ENCODE peak calls at places on chromosomes 16 and 17, in seven cellular contexts. M, D, A, F, P, X and C are unnamed samples.

GRCh38 chr16:1193143-1193824 is 31.8 kb downstream of the TPSG1 start:
- DNase-seq in M (no peak), D (no peak), A (peak), F (no peak), P (no peak), X (no peak), C (peak)

GRCh38 chr17:77999413-78000173 is 41.1 kb downstream of the TNRC6C start:
- DNase-seq in M (no peak), D (no peak), A (no peak), F (no peak), P (no peak), X (no peak), C (no peak)

GRCh38 chr16:80366023-80366422 is 174.8 kb upstream of the DYNLRB2 start:
- DNase-seq in M (no peak), D (no peak), A (no peak), F (no peak), P (no peak), X (no peak), C (no peak)

GRCh38 chr16:49788505-49788904 is 67.4 kb downstream of the ZNF423 start:
- DNase-seq in M (no peak), D (no peak), A (no peak), F (no peak), P (peak), X (no peak), C (no peak)

GRCh38 chr17:78879679-78880186 is 23.3 kb downstream of the CEP295NL start:
- DNase-seq in M (no peak), D (no peak), A (peak), F (no peak), P (peak), X (no peak), C (peak)

GRCh38 chr16:5508371-5508770 is 410.8 kb upstream of the EEF2KMT start:
- DNase-seq in M (no peak), D (no peak), A (no peak), F (no peak), P (no peak), X (no peak), C (no peak)

GRCh38 chr16:16861546-16861945 is 482.6 kb downstream of the NPIPA7 start:
- DNase-seq in M (peak), D (peak), A (peak), F (peak), P (peak), X (peak), C (peak)

GRCh38 chr17:42286411-42287295 is 1.6 kb upstream of the STAT5A start:
- DNase-seq in M (no peak), D (no peak), A (no peak), F (no peak), P (peak), X (peak), C (no peak)

GRCh38 chr16:88638323-88639230 is at the start of gene IL17C:
- DNase-seq in M (peak), D (no peak), A (peak), F (no peak), P (no peak), X (no peak), C (peak)

GRCh38 chr17:19709841-19710240 is 6.5 kb downstream of the SLC47A2 start:
- DNase-seq in M (no peak), D (no peak), A (no peak), F (no peak), P (no peak), X (no peak), C (no peak)

GRCh38 chr17:75485688-75486087 is 29.3 kb downstream of the TMEM94 start:
- DNase-seq in M (no peak), D (no peak), A (no peak), F (no peak), P (peak), X (no peak), C (no peak)

GRCh38 chr16:47949276-47949675 is 206.5 kb downstream of the ABCC12 start:
- DNase-seq in M (no peak), D (no peak), A (no peak), F (no peak), P (no peak), X (no peak), C (no peak)

GRCh38 chr16:48125888-48126287 is 29.9 kb downstream of the ABCC12 start:
- DNase-seq in M (no peak), D (no peak), A (no peak), F (no peak), P (no peak), X (no peak), C (peak)

GRCh38 chr16:20084624-20085226 is 11.0 kb upstream of the GPR139 start:
- DNase-seq in M (no peak), D (no peak), A (no peak), F (no peak), P (no peak), X (no peak), C (no peak)

GRCh38 chr17:81295678-81296381 is 723 bp upstream of the SLC38A10 start:
- DNase-seq in M (no peak), D (no peak), A (peak), F (no peak), P (no peak), X (no peak), C (peak)

GRCh38 chr16:14179116-14179515 is 108.0 kb downstream of the MRTFB start:
- DNase-seq in M (no peak), D (no peak), A (no peak), F (no peak), P (no peak), X (no peak), C (no peak)

GRCh38 chr17:82655038-82655479 is 6.8 kb upstream of the WDR45B start:
- DNase-seq in M (no peak), D (no peak), A (peak), F (no peak), P (no peak), X (peak), C (no peak)

GRCh38 chr17:2137342-2138098 is 82.6 kb downstream of the HIC1 start:
- DNase-seq in M (no peak), D (no peak), A (peak), F (peak), P (no peak), X (peak), C (peak)

GRCh38 chr16:68086336-68086821 is 1.2 kb downstream of the NFATC3 start:
- DNase-seq in M (no peak), D (no peak), A (no peak), F (no peak), P (no peak), X (no peak), C (no peak)

GRCh38 chr17:61878520-61878919 is 15.2 kb upstream of the BRIP1 start:
- DNase-seq in M (no peak), D (no peak), A (no peak), F (no peak), P (no peak), X (no peak), C (no peak)

GRCh38 chr17:73347355-73347754 is 35.6 kb upstream of the CDC42EP4 start:
- DNase-seq in M (no peak), D (no peak), A (no peak), F (no peak), P (peak), X (no peak), C (no peak)